ENCODE peak calls at places on chromosomes 4 and X, in seven cellular contexts. X, D, W, Y, R, L and Z are unnamed samples.

GRCh38 chr4:172698256-172698655 is 470.4 kb upstream of the GALNT7 start:
- DNase-seq in X (no peak), D (no peak), W (no peak), Y (no peak), R (no peak), L (no peak), Z (no peak)

GRCh38 chr4:30755306-30755705 is 35.1 kb downstream of the PCDH7 start:
- DNase-seq in X (no peak), D (no peak), W (no peak), Y (peak), R (no peak), L (no peak), Z (no peak)

GRCh38 chr4:55008166-55009056 is 117.0 kb downstream of the KDR start:
- DNase-seq in X (no peak), D (no peak), W (no peak), Y (peak), R (no peak), L (no peak), Z (no peak)

GRCh38 chr4:110195561-110196205 is 2.7 kb downstream of the ELOVL6 start:
- DNase-seq in X (peak), D (peak), W (no peak), Y (no peak), R (no peak), L (no peak), Z (no peak)

GRCh38 chr4:1241466-1241935 is 7.4 kb downstream of the CTBP1 start:
- DNase-seq in X (no peak), D (no peak), W (no peak), Y (no peak), R (no peak), L (no peak), Z (no peak)

GRCh38 chr4:76458829-76459228 is 23.8 kb downstream of the SHROOM3 start:
- DNase-seq in X (no peak), D (no peak), W (no peak), Y (no peak), R (no peak), L (no peak), Z (no peak)

GRCh38 chr4:57265831-57266582 is 155.8 kb upstream of the IGFBP7 start:
- DNase-seq in X (no peak), D (no peak), W (no peak), Y (no peak), R (no peak), L (no peak), Z (no peak)

GRCh38 chrX:111244238-111244750 is 26.0 kb downstream of the CAPN6 start:
- DNase-seq in X (peak), D (no peak), W (peak), Y (peak), R (no peak), L (no peak), Z (no peak)

GRCh38 chr4:125321709-125322362 is 7.1 kb downstream of the FAT4 start:
- DNase-seq in X (no peak), D (no peak), W (no peak), Y (peak), R (no peak), L (no peak), Z (no peak)

GRCh38 chr4:47271296-47271695 is 192.2 kb downstream of the COMMD8 start:
- DNase-seq in X (no peak), D (peak), W (no peak), Y (no peak), R (no peak), L (no peak), Z (no peak)

GRCh38 chrX:129540725-129541184 is 696 bp downstream of the OCRL start:
- DNase-seq in X (no peak), D (no peak), W (peak), Y (no peak), R (peak), L (no peak), Z (no peak)

GRCh38 chr4:2040391-2041233 is 18.5 kb upstream of the NAT8L start:
- DNase-seq in X (no peak), D (no peak), W (no peak), Y (no peak), R (no peak), L (no peak), Z (no peak)

GRCh38 chr4:110164251-110164650 is 34.2 kb downstream of the ELOVL6 start:
- DNase-seq in X (no peak), D (no peak), W (no peak), Y (peak), R (no peak), L (no peak), Z (no peak)

GRCh38 chr4:3082915-3083515 is 8.5 kb downstream of the HTT start:
- DNase-seq in X (no peak), D (no peak), W (no peak), Y (no peak), R (no peak), L (no peak), Z (no peak)

GRCh38 chr4:147755567-147756295 is 23.8 kb downstream of the ARHGAP10 start:
- DNase-seq in X (peak), D (no peak), W (no peak), Y (peak), R (no peak), L (no peak), Z (no peak)

GRCh38 chrX:45743081-45743533 is 542.4 kb upstream of the DIPK2B start:
- DNase-seq in X (peak), D (no peak), W (no peak), Y (peak), R (no peak), L (no peak), Z (no peak)

GRCh38 chr4:173446416-173446815 is 47.5 kb upstream of the SCRG1 start:
- DNase-seq in X (peak), D (no peak), W (no peak), Y (no peak), R (no peak), L (no peak), Z (no peak)

GRCh38 chrX:39811391-39811790 is 286.4 kb downstream of the BCOR start:
- DNase-seq in X (no peak), D (peak), W (no peak), Y (no peak), R (no peak), L (no peak), Z (no peak)

GRCh38 chr4:10089346-10089745 is 27.3 kb downstream of the WDR1 start:
- DNase-seq in X (no peak), D (no peak), W (no peak), Y (no peak), R (peak), L (no peak), Z (no peak)

GRCh38 chr4:89497517-89498308 is 190.1 kb upstream of the GPRIN3 start:
- DNase-seq in X (no peak), D (no peak), W (no peak), Y (no peak), R (no peak), L (no peak), Z (no peak)

GRCh38 chr4:73822389-73822788 is 14.1 kb upstream of the CXCL6 start:
- DNase-seq in X (no peak), D (no peak), W (no peak), Y (no peak), R (no peak), L (no peak), Z (no peak)

GRCh38 chrX:133444952-133445831 is 29.9 kb upstream of the GPC4 start:
- DNase-seq in X (no peak), D (no peak), W (no peak), Y (no peak), R (no peak), L (no peak), Z (no peak)

GRCh38 chr4:73438582-73439215 is 2.7 kb downstream of the AFP start:
- DNase-seq in X (no peak), D (no peak), W (no peak), Y (no peak), R (no peak), L (no peak), Z (no peak)

GRCh38 chrX:13293700-13294099 is 26.2 kb downstream of the ATXN3L start:
- DNase-seq in X (no peak), D (no peak), W (no peak), Y (no peak), R (no peak), L (peak), Z (no peak)

GRCh38 chr4:93646225-93646930 is 182.2 kb upstream of the ATOH1 start:
- DNase-seq in X (no peak), D (no peak), W (no peak), Y (peak), R (no peak), L (peak), Z (no peak)

GRCh38 chrX:72566448-72566847 is 6.2 kb downstream of the HDAC8 start:
- DNase-seq in X (no peak), D (no peak), W (no peak), Y (peak), R (no peak), L (no peak), Z (no peak)

GRCh38 chr4:142656178-142656577 is 189.9 kb downstream of the INPP4B start:
- DNase-seq in X (no peak), D (no peak), W (no peak), Y (peak), R (no peak), L (no peak), Z (no peak)

GRCh38 chr4:52622564-52622963 is 36.5 kb downstream of the USP46 start:
- DNase-seq in X (no peak), D (no peak), W (no peak), Y (no peak), R (no peak), L (no peak), Z (no peak)

GRCh38 chr4:155005395-155006087 is 202.9 kb upstream of the NPY2R start:
- DNase-seq in X (no peak), D (no peak), W (no peak), Y (peak), R (no peak), L (no peak), Z (no peak)

GRCh38 chr4:173735055-173735454 is 205.0 kb upstream of the HAND2 start:
- DNase-seq in X (no peak), D (no peak), W (no peak), Y (peak), R (no peak), L (no peak), Z (no peak)

GRCh38 chr4:23945521-23946017 is 55.7 kb upstream of the PPARGC1A start:
- DNase-seq in X (no peak), D (no peak), W (peak), Y (peak), R (peak), L (no peak), Z (no peak)

GRCh38 chr4:36427696-36428095 is 146.3 kb downstream of the DTHD1 start:
- DNase-seq in X (no peak), D (no peak), W (no peak), Y (no peak), R (no peak), L (no peak), Z (no peak)

GRCh38 chr4:96407651-96408342 is 567.9 kb downstream of the PDHA2 start:
- DNase-seq in X (no peak), D (peak), W (no peak), Y (peak), R (no peak), L (peak), Z (no peak)

GRCh38 chr4:25100156-25100555 is 60.1 kb downstream of the SEPSECS start:
- DNase-seq in X (no peak), D (no peak), W (no peak), Y (no peak), R (no peak), L (no peak), Z (no peak)

GRCh38 chr4:167873536-167873935 is 218.8 kb upstream of the ANXA10 start:
- DNase-seq in X (no peak), D (no peak), W (no peak), Y (no peak), R (no peak), L (no peak), Z (no peak)

GRCh38 chr4:174763454-174764104 is 65.5 kb downstream of the GLRA3 start:
- DNase-seq in X (no peak), D (no peak), W (no peak), Y (peak), R (no peak), L (no peak), Z (no peak)

GRCh38 chr4:131013226-131013625 is 1917.3 kb downstream of the C4orf33 start:
- DNase-seq in X (no peak), D (no peak), W (no peak), Y (no peak), R (no peak), L (no peak), Z (no peak)

GRCh38 chrX:5876984-5877655 is 351.5 kb downstream of the NLGN4X start:
- DNase-seq in X (peak), D (no peak), W (peak), Y (no peak), R (no peak), L (no peak), Z (no peak)